ENCODE peak calls at places on chromosome 21, in four cellular contexts. V is HepG2, Q is K562, S is GM12878. D is an unnamed sample.

GRCh38 chr21:31733521-31734149 is 1.7 kb upstream of the SCAF4 start:
- DNase-seq in V (no peak), Q (peak; percentile 50), S (no peak), D (no peak)

GRCh38 chr21:26169061-26169610 is 1.4 kb downstream of the APP start:
- DNase-seq in V (peak; percentile 41), Q (no peak), S (peak; percentile 24), D (peak; percentile 29)

GRCh38 chr21:31500071-31500470 is 156.0 kb upstream of the TIAM1 start:
- DNase-seq in V (no peak), Q (no peak), S (no peak), D (no peak)

GRCh38 chr21:44525431-44526095 is 14.4 kb downstream of the KRTAP10-1 start:
- DNase-seq in V (peak; percentile 23), Q (no peak), S (no peak), D (no peak)

GRCh38 chr21:40043866-40044265 is 176.6 kb downstream of the PCP4 start:
- DNase-seq in V (no peak), Q (no peak), S (no peak), D (no peak)

GRCh38 chr21:42663860-42664535 is 10.6 kb downstream of the PDE9A start:
- DNase-seq in V (no peak), Q (no peak), S (no peak), D (no peak)

GRCh38 chr21:42833859-42834729 is 45.2 kb downstream of the WDR4 start:
- DNase-seq in V (no peak), Q (peak; percentile 27), S (no peak), D (no peak)

GRCh38 chr21:35113064-35113463 is 64.0 kb upstream of the RUNX1 start:
- DNase-seq in V (no peak), Q (no peak), S (no peak), D (no peak)

GRCh38 chr21:42218836-42219605 is at the start of gene ABCG1:
- DNase-seq in V (no peak), Q (no peak), S (no peak), D (no peak)

GRCh38 chr21:34915364-34915834 is 133.7 kb downstream of the RUNX1 start:
- DNase-seq in V (no peak), Q (no peak), S (no peak), D (no peak)

GRCh38 chr21:38486221-38486620 is 12.1 kb downstream of the ERG start:
- DNase-seq in V (no peak), Q (no peak), S (no peak), D (no peak)

GRCh38 chr21:42733874-42734273 is 80.5 kb downstream of the PDE9A start:
- DNase-seq in V (no peak), Q (no peak), S (no peak), D (no peak)

GRCh38 chr21:34796518-34797201 is 127.9 kb downstream of the CLIC6 start:
- DNase-seq in V (peak; percentile 63), Q (no peak), S (no peak), D (peak; percentile 72)

GRCh38 chr21:44734841-44735240 is 23.5 kb upstream of the TSPEAR start:
- DNase-seq in V (no peak), Q (no peak), S (no peak), D (no peak)

GRCh38 chr21:20404915-20405314 is 593.3 kb upstream of the NCAM2 start:
- DNase-seq in V (no peak), Q (peak; percentile 20), S (no peak), D (no peak)

GRCh38 chr21:40577285-40578043 is 269.5 kb downstream of the DSCAM start:
- DNase-seq in V (no peak), Q (no peak), S (no peak), D (no peak)

GRCh38 chr21:18298228-18298627 is 53.6 kb downstream of the CHODL start:
- DNase-seq in V (no peak), Q (no peak), S (no peak), D (no peak)

GRCh38 chr21:43611598-43612369 is 47.5 kb downstream of the HSF2BP start:
- DNase-seq in V (peak; percentile 75), Q (peak; percentile 76), S (no peak), D (peak; percentile 59)

GRCh38 chr21:25501996-25502665 is 105.2 kb downstream of the MRPL39 start:
- DNase-seq in V (no peak), Q (no peak), S (peak; percentile 87), D (no peak)

GRCh38 chr21:40668535-40669275 is 178.3 kb downstream of the DSCAM start:
- DNase-seq in V (no peak), Q (no peak), S (no peak), D (no peak)

GRCh38 chr21:35637431-35637830 is 422.9 kb downstream of the SETD4 start:
- DNase-seq in V (no peak), Q (no peak), S (no peak), D (no peak)

GRCh38 chr21:42769183-42769819 is 110.0 kb downstream of the WDR4 start:
- DNase-seq in V (no peak), Q (no peak), S (no peak), D (no peak)

GRCh38 chr21:39007985-39008384 is 175.3 kb downstream of the PSMG1 start:
- DNase-seq in V (no peak), Q (no peak), S (no peak), D (no peak)

GRCh38 chr21:21921410-21922232 is 923.4 kb downstream of the NCAM2 start:
- DNase-seq in V (no peak), Q (peak; percentile 8), S (no peak), D (no peak)

GRCh38 chr21:36773111-36773510 is 74.2 kb downstream of the SIM2 start:
- DNase-seq in V (peak; percentile 55), Q (no peak), S (no peak), D (no peak)
- TF ChIP-seq ZNF274 in V (no peak), Q (no peak), S (no peak), D (no peak)

DNA sequence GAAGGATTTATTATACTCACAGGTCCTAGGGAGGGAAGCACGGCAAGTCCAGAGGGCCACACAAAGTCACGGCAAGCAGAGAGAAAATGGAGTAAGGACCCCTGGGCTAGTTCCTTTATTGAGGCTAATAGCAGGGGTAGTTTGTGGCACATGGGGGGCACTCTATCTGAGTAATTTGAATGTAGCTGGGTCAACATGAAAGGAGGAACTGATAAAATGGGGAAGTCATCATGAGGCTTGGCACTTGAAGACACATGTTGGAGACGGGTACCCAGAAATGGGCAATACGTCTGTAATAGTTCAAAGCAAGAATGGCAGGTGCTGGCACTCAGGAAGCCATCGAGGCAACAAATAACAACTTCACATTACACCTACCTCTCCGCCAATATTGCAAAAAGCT is 1136.4 kb downstream of the MRPL39 start:
- DNase-seq in V (no peak), Q (no peak), S (no peak), D (no peak)
- H3K9ac ChIP-seq in V (no peak overlapping the region), Q (no peak overlapping the region), S (no peak overlapping the region), D (no peak overlapping the region)

DNA sequence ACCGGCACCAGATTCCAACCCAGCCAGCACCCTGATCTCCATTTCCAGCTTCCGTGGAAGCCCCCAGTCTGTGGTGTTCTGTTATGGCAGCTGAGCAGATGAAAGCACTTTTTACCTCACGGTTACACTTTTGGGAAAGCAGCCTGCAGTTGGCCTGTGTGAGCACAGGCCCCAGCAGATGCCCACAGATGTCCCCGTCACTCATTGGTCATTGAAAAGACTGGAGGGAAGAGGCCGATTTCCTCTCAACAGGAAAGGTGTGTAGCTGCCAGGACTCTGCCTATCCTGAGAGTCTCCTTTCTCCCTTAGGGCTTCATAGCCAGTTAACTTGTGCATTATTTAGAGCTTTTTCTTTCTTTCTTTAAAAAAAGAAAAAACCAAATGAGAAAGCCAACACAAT is 123.0 kb downstream of the PCBP3 start:
- DNase-seq in V (no peak), Q (no peak), S (no peak), D (no peak)
- TF ChIP-seq REST in V (no peak), Q (no peak), S (no peak), D (no peak)

DNA sequence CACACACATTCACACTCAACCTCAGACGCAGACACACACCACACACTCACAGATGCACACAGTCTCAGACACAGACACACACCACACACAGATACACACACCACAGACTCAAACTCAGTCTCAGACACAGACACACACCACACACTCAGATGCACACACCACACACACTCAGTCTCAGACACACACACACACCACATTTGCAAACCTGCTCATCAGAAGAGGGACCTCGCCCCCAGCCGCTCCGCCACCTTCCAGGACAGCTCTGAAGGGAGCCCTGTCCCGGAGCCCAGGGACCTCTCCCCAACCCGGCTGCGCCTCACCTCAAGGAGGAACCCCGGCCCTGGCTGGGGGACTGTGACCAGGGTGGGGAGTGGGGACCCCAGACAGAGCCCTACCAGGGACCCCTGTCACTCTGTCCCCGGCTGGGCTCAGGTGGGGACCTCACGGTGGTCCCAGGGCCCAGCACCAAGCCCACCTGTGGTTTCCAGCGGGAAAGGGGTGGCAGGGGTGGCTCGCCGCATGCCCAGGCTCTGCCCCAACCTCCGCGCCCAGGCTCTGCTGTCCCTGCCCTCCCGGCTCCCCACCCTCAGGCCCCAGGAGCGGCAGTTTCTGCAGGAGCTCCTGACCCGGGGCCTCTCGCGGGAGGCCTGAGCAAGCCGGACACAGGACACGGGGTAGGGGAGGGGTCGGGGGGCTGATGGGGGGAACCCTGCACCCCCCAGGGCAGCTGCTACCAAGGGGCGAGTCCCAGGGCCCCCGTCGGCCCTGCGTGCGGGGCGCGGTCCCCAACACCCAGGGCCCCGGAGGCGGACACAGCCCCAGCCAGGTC is 701 bp upstream of the COL6A2 start:
- DNase-seq in V (no peak), Q (peak; percentile 12), S (no peak), D (no peak)
- TF ChIP-seq ZNF274 in V (no peak), Q (no peak), S (no peak), D (no peak)

DNA sequence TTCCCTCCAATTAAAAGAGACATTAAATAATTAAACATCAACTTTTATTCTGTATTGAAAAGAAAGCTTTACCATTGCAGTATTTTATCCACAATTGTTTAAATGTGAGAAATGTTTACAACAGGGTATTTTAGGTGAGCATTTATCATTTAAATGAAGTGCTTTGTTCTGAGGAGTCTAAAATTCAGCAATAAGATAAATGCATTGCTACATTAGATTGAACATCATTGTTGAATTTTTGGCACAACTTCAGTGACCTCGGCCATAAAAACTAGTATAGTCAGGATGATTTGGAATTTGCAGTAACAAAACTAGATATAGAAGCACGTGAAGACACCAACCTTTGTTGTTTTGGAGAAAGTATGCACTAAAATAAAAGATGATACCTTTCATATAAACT is 692.9 kb downstream of the USP25 start:
- DNase-seq in V (no peak), Q (no peak), S (no peak), D (no peak)
- H3K9ac ChIP-seq in V (no peak overlapping the region), Q (no peak overlapping the region), S (no peak overlapping the region), D (no peak overlapping the region)

GRCh38 chr21:15209224-15209623 is 144.4 kb upstream of the NRIP1 start:
- DNase-seq in V (no peak), Q (no peak), S (no peak), D (no peak)

GRCh38 chr21:15212214-15212613 is 147.4 kb upstream of the NRIP1 start:
- DNase-seq in V (no peak), Q (no peak), S (no peak), D (no peak)

GRCh38 chr21:15208787-15209186 is 144.0 kb upstream of the NRIP1 start:
- DNase-seq in V (no peak), Q (no peak), S (no peak), D (no peak)

GRCh38 chr21:15210235-15210678 is 145.5 kb upstream of the NRIP1 start:
- DNase-seq in V (peak; percentile 92), Q (peak; percentile 38), S (no peak), D (no peak)

GRCh38 chr21:15211491-15212133 is 146.8 kb upstream of the NRIP1 start:
- DNase-seq in V (peak; percentile 97), Q (no peak), S (no peak), D (no peak)
- TF ChIP-seq REST in V (peak; percentile 81), Q (no peak), S (no peak), D (no peak)

GRCh38 chr21:33540711-33541104 is 1.2 kb downstream of the GART start:
- DNase-seq in V (no peak), Q (no peak), S (no peak), D (no peak)
- TF ChIP-seq ZNF274 in V (no peak), Q (no peak), S (no peak), D (no peak)